ENCODE peak calls at places on chromosomes 4 and X, in six cellular contexts. One of them, this sample, is unnamed.
A peak's percentile ranks its signal among the peaks of the same experiment; 100 is the strongest.

GRCh38 chrX:108447303-108447702 is 7.7 kb downstream of the COL4A5 start:
- DNase-seq in RPMI8226: no peak
- DNase-seq in neural progenitor cell: no peak
- DNase-seq in HEK293T: no peak
- DNase-seq in IMR-90: peak; percentile 16
- DNase-seq in NCI-H2171 treated with DMSO at 0.1 percent for 48 hours: no peak
- DNase-seq in this sample: no peak

GRCh38 chrX:74420194-74421035 is 878 bp upstream of the SLC16A2 start:
- DNase-seq in IMR-90: peak; percentile 48
- DNase-seq in neural progenitor cell: peak; percentile 78
- DNase-seq in NCI-H2171 treated with DMSO at 0.1 percent for 48 hours: peak; percentile 45
- DNase-seq in RPMI8226: no peak
- DNase-seq in HEK293T: peak; percentile 58
- DNase-seq in this sample: peak; percentile 56

GRCh38 chr4:139808381-139809206 is 143.0 kb downstream of the MGST2 start:
- DNase-seq in RPMI8226: no peak
- DNase-seq in neural progenitor cell: peak; percentile 84
- DNase-seq in NCI-H2171 treated with DMSO at 0.1 percent for 48 hours: peak; percentile 38
- DNase-seq in HEK293T: peak; percentile 46
- DNase-seq in IMR-90: peak; percentile 17
- DNase-seq in this sample: no peak

GRCh38 chrX:9495496-9495895 is 30.6 kb downstream of the TBL1X start:
- DNase-seq in HEK293T: no peak
- DNase-seq in RPMI8226: no peak
- DNase-seq in neural progenitor cell: no peak
- DNase-seq in NCI-H2171 treated with DMSO at 0.1 percent for 48 hours: no peak
- DNase-seq in IMR-90: no peak
- DNase-seq in this sample: no peak

GRCh38 chr4:71994559-71994958 is 37.2 kb upstream of the NPFFR2 start:
- DNase-seq in IMR-90: no peak
- DNase-seq in neural progenitor cell: no peak
- DNase-seq in HEK293T: no peak
- DNase-seq in RPMI8226: no peak
- DNase-seq in NCI-H2171 treated with DMSO at 0.1 percent for 48 hours: no peak
- DNase-seq in this sample: no peak

GRCh38 chr4:26958925-26959653 is 98.4 kb downstream of the STIM2 start:
- DNase-seq in NCI-H2171 treated with DMSO at 0.1 percent for 48 hours: no peak
- DNase-seq in IMR-90: no peak
- DNase-seq in RPMI8226: no peak
- DNase-seq in HEK293T: no peak
- DNase-seq in neural progenitor cell: no peak
- DNase-seq in this sample: no peak

GRCh38 chr4:159048166-159048886 is 54.6 kb upstream of the RAPGEF2 start:
- DNase-seq in NCI-H2171 treated with DMSO at 0.1 percent for 48 hours: peak; percentile 3
- DNase-seq in HEK293T: peak; percentile 55
- DNase-seq in IMR-90: peak; percentile 79
- DNase-seq in neural progenitor cell: peak; percentile 57
- DNase-seq in RPMI8226: no peak
- DNase-seq in this sample: no peak

GRCh38 chrX:135437867-135438733 is 16.4 kb downstream of the SMIM10L2A start:
- DNase-seq in HEK293T: peak; percentile 47
- DNase-seq in neural progenitor cell: no peak
- DNase-seq in IMR-90: no peak
- DNase-seq in RPMI8226: peak; percentile 65
- DNase-seq in NCI-H2171 treated with DMSO at 0.1 percent for 48 hours: no peak
- DNase-seq in this sample: peak; percentile 61

GRCh38 chrX:39065051-39065871 is 264.0 kb downstream of the MID1IP1 start:
- DNase-seq in neural progenitor cell: peak; percentile 91
- DNase-seq in RPMI8226: peak; percentile 76
- DNase-seq in NCI-H2171 treated with DMSO at 0.1 percent for 48 hours: peak; percentile 81
- DNase-seq in HEK293T: peak; percentile 3
- DNase-seq in IMR-90: no peak
- DNase-seq in this sample: no peak

GRCh38 chr4:163344147-163345050 is 707 bp downstream of the NPY5R start:
- DNase-seq in IMR-90: no peak
- DNase-seq in RPMI8226: peak; percentile 3
- DNase-seq in HEK293T: peak; percentile 27
- DNase-seq in NCI-H2171 treated with DMSO at 0.1 percent for 48 hours: no peak
- DNase-seq in neural progenitor cell: peak; percentile 76
- DNase-seq in this sample: no peak

GRCh38 chrX:39174761-39175417 is 373.6 kb downstream of the MID1IP1 start:
- DNase-seq in HEK293T: no peak
- DNase-seq in IMR-90: no peak
- DNase-seq in neural progenitor cell: no peak
- DNase-seq in NCI-H2171 treated with DMSO at 0.1 percent for 48 hours: no peak
- DNase-seq in RPMI8226: peak; percentile 90
- DNase-seq in this sample: no peak

GRCh38 chr4:43126595-43126994 is 234.1 kb downstream of the GRXCR1 start:
- DNase-seq in HEK293T: no peak
- DNase-seq in IMR-90: no peak
- DNase-seq in RPMI8226: no peak
- DNase-seq in NCI-H2171 treated with DMSO at 0.1 percent for 48 hours: no peak
- DNase-seq in neural progenitor cell: no peak
- DNase-seq in this sample: no peak

GRCh38 chr4:71691416-71692073 is 92.3 kb downstream of the GC start:
- DNase-seq in HEK293T: no peak
- DNase-seq in NCI-H2171 treated with DMSO at 0.1 percent for 48 hours: no peak
- DNase-seq in RPMI8226: no peak
- DNase-seq in neural progenitor cell: no peak
- DNase-seq in IMR-90: no peak
- DNase-seq in this sample: no peak

GRCh38 chr4:112214397-112215264 is 17.0 kb upstream of the AP1AR start:
- DNase-seq in neural progenitor cell: no peak
- DNase-seq in IMR-90: peak; percentile 27
- DNase-seq in NCI-H2171 treated with DMSO at 0.1 percent for 48 hours: peak; percentile 37
- DNase-seq in HEK293T: peak; percentile 22
- DNase-seq in RPMI8226: peak; percentile 9
- DNase-seq in this sample: no peak

GRCh38 chr4:108078024-108078733 is 88.5 kb downstream of the HADH start:
- DNase-seq in IMR-90: no peak
- DNase-seq in RPMI8226: no peak
- DNase-seq in HEK293T: no peak
- DNase-seq in NCI-H2171 treated with DMSO at 0.1 percent for 48 hours: no peak
- DNase-seq in neural progenitor cell: no peak
- DNase-seq in this sample: no peak

GRCh38 chr4:88177981-88178632 is 19.7 kb upstream of the ABCG2 start:
- DNase-seq in NCI-H2171 treated with DMSO at 0.1 percent for 48 hours: no peak
- DNase-seq in neural progenitor cell: peak; percentile 67
- DNase-seq in RPMI8226: peak; percentile 86
- DNase-seq in IMR-90: peak; percentile 85
- DNase-seq in HEK293T: no peak
- DNase-seq in this sample: no peak

GRCh38 chr4:38310446-38311043 is 350.3 kb downstream of the PTTG2 start:
- DNase-seq in HEK293T: no peak
- DNase-seq in RPMI8226: peak; percentile 90
- DNase-seq in NCI-H2171 treated with DMSO at 0.1 percent for 48 hours: no peak
- DNase-seq in IMR-90: no peak
- DNase-seq in neural progenitor cell: no peak
- DNase-seq in this sample: no peak

GRCh38 chr4:38177792-38178665 is 217.8 kb downstream of the PTTG2 start:
- DNase-seq in NCI-H2171 treated with DMSO at 0.1 percent for 48 hours: peak; percentile 70
- DNase-seq in IMR-90: no peak
- DNase-seq in HEK293T: no peak
- DNase-seq in neural progenitor cell: no peak
- DNase-seq in RPMI8226: peak; percentile 88
- DNase-seq in this sample: no peak

GRCh38 chr4:7170012-7170411 is 22.3 kb upstream of the SORCS2 start:
- DNase-seq in neural progenitor cell: no peak
- DNase-seq in RPMI8226: no peak
- DNase-seq in IMR-90: no peak
- DNase-seq in HEK293T: no peak
- DNase-seq in NCI-H2171 treated with DMSO at 0.1 percent for 48 hours: no peak
- DNase-seq in this sample: no peak

GRCh38 chr4:124947622-124948265 is 235.2 kb upstream of the ANKRD50 start:
- DNase-seq in IMR-90: no peak
- DNase-seq in neural progenitor cell: no peak
- DNase-seq in HEK293T: no peak
- DNase-seq in NCI-H2171 treated with DMSO at 0.1 percent for 48 hours: no peak
- DNase-seq in RPMI8226: peak; percentile 17
- DNase-seq in this sample: no peak

GRCh38 chr4:158068063-158068462 is 104.8 kb downstream of the GASK1B start:
- DNase-seq in neural progenitor cell: no peak
- DNase-seq in RPMI8226: no peak
- DNase-seq in IMR-90: peak; percentile 19
- DNase-seq in HEK293T: no peak
- DNase-seq in NCI-H2171 treated with DMSO at 0.1 percent for 48 hours: no peak
- DNase-seq in this sample: no peak

GRCh38 chrX:68696267-68696666 is 48.8 kb downstream of the STARD8 start:
- DNase-seq in IMR-90: no peak
- DNase-seq in RPMI8226: peak; percentile 44
- DNase-seq in neural progenitor cell: no peak
- DNase-seq in NCI-H2171 treated with DMSO at 0.1 percent for 48 hours: no peak
- DNase-seq in HEK293T: no peak
- DNase-seq in this sample: no peak

GRCh38 chr4:55397521-55398321 is 2.0 kb downstream of the TMEM165 start:
- DNase-seq in HEK293T: no peak
- DNase-seq in IMR-90: peak; percentile 90
- DNase-seq in RPMI8226: peak; percentile 10
- DNase-seq in NCI-H2171 treated with DMSO at 0.1 percent for 48 hours: no peak
- DNase-seq in neural progenitor cell: peak; percentile 21
- DNase-seq in this sample: no peak

GRCh38 chr4:52852041-52852440 is 10.1 kb upstream of the RASL11B start:
- DNase-seq in neural progenitor cell: no peak
- DNase-seq in IMR-90: no peak
- DNase-seq in NCI-H2171 treated with DMSO at 0.1 percent for 48 hours: no peak
- DNase-seq in HEK293T: no peak
- DNase-seq in RPMI8226: no peak
- DNase-seq in this sample: no peak

This sample was measured in 8988T.